ENCODE peak calls at places on chromosomes 7 and 10, in ten cellular contexts. One of them, this sample, is unnamed.
A peak's percentile ranks its signal among the peaks of the same experiment; 100 is the strongest.

GRCh38 chr10:114881916-114882315 is 56.1 kb upstream of the TRUB1 start:
- DNase-seq in RWPE1: no peak
- DNase-seq in upper lobe of left lung: no peak
- DNase-seq in CD4-positive, alpha-beta T cell: no peak
- DNase-seq in AG04449: no peak
- DNase-seq in GM13976: no peak
- DNase-seq in IMR-90: no peak
- DNase-seq in psoas muscle: no peak
- DNase-seq in lower leg skin: no peak
- DNase-seq in HFFc6: no peak
- DNase-seq in this sample: no peak

GRCh38 chr10:89869180-89869579 is 167.8 kb downstream of the KIF20B start:
- DNase-seq in RWPE1: no peak
- DNase-seq in upper lobe of left lung: no peak
- DNase-seq in CD4-positive, alpha-beta T cell: no peak
- DNase-seq in AG04449: no peak
- DNase-seq in GM13976: no peak
- DNase-seq in IMR-90: no peak
- DNase-seq in psoas muscle: no peak
- DNase-seq in lower leg skin: no peak
- DNase-seq in HFFc6: no peak
- DNase-seq in this sample: no peak

GRCh38 chr7:143345428-143345900 is 17.0 kb downstream of the FAM131B start:
- DNase-seq in RWPE1: no peak
- DNase-seq in upper lobe of left lung: peak; percentile 90
- DNase-seq in CD4-positive, alpha-beta T cell: peak; percentile 62
- DNase-seq in AG04449: no peak
- DNase-seq in GM13976: peak; percentile 68
- DNase-seq in IMR-90: peak; percentile 32
- DNase-seq in psoas muscle: peak; percentile 30
- DNase-seq in lower leg skin: no peak
- DNase-seq in HFFc6: no peak
- DNase-seq in this sample: peak; percentile 47

GRCh38 chr10:23834096-23834495 is 374.8 kb upstream of the KIAA1217 start:
- DNase-seq in RWPE1: no peak
- DNase-seq in upper lobe of left lung: no peak
- DNase-seq in CD4-positive, alpha-beta T cell: no peak
- DNase-seq in AG04449: no peak
- DNase-seq in GM13976: no peak
- DNase-seq in IMR-90: no peak
- DNase-seq in psoas muscle: no peak
- DNase-seq in lower leg skin: no peak
- DNase-seq in HFFc6: no peak
- DNase-seq in this sample: no peak

GRCh38 chr10:21173964-21174669 is 277.0 kb upstream of the NEBL start:
- DNase-seq in RWPE1: peak; percentile 60
- DNase-seq in upper lobe of left lung: peak; percentile 96
- DNase-seq in CD4-positive, alpha-beta T cell: peak; percentile 12
- DNase-seq in AG04449: no peak
- DNase-seq in GM13976: peak; percentile 36
- DNase-seq in IMR-90: no peak
- DNase-seq in psoas muscle: peak; percentile 29
- DNase-seq in lower leg skin: peak; percentile 34
- DNase-seq in HFFc6: no peak
- DNase-seq in this sample: peak; percentile 18

GRCh38 chr7:42692609-42693008 is 219.3 kb downstream of the C7orf25 start:
- DNase-seq in RWPE1: no peak
- DNase-seq in upper lobe of left lung: no peak
- DNase-seq in CD4-positive, alpha-beta T cell: no peak
- DNase-seq in AG04449: peak; percentile 31
- DNase-seq in GM13976: no peak
- DNase-seq in IMR-90: no peak
- DNase-seq in psoas muscle: no peak
- DNase-seq in lower leg skin: no peak
- DNase-seq in HFFc6: no peak
- DNase-seq in this sample: no peak

GRCh38 chr7:39749177-39749576 is 125.8 kb downstream of the RALA start:
- DNase-seq in RWPE1: no peak
- DNase-seq in upper lobe of left lung: no peak
- DNase-seq in CD4-positive, alpha-beta T cell: no peak
- DNase-seq in AG04449: no peak
- DNase-seq in GM13976: no peak
- DNase-seq in IMR-90: peak; percentile 88
- DNase-seq in psoas muscle: no peak
- DNase-seq in lower leg skin: no peak
- DNase-seq in HFFc6: peak; percentile 78
- DNase-seq in this sample: no peak

GRCh38 chr10:30848396-30849032 is 183.2 kb downstream of the ZNF438 start:
- DNase-seq in RWPE1: no peak
- DNase-seq in upper lobe of left lung: no peak
- DNase-seq in CD4-positive, alpha-beta T cell: no peak
- DNase-seq in AG04449: no peak
- DNase-seq in GM13976: no peak
- DNase-seq in IMR-90: no peak
- DNase-seq in psoas muscle: no peak
- DNase-seq in lower leg skin: no peak
- DNase-seq in HFFc6: no peak
- DNase-seq in this sample: no peak

GRCh38 chr10:87734987-87735827 is 75.5 kb downstream of the PAPSS2 start:
- DNase-seq in RWPE1: peak; percentile 61
- DNase-seq in upper lobe of left lung: no peak
- DNase-seq in CD4-positive, alpha-beta T cell: no peak
- DNase-seq in AG04449: no peak
- DNase-seq in GM13976: peak; percentile 51
- DNase-seq in IMR-90: peak; percentile 51
- DNase-seq in psoas muscle: no peak
- DNase-seq in lower leg skin: no peak
- DNase-seq in HFFc6: peak; percentile 40
- DNase-seq in this sample: peak; percentile 61

GRCh38 chr10:121527690-121528089 is 70.6 kb downstream of the FGFR2 start:
- DNase-seq in RWPE1: no peak
- DNase-seq in upper lobe of left lung: no peak
- DNase-seq in CD4-positive, alpha-beta T cell: no peak
- DNase-seq in AG04449: peak; percentile 57
- DNase-seq in GM13976: no peak
- DNase-seq in IMR-90: peak; percentile 1
- DNase-seq in psoas muscle: no peak
- DNase-seq in lower leg skin: no peak
- DNase-seq in HFFc6: no peak
- DNase-seq in this sample: no peak

GRCh38 chr10:132630666-132631347 is 93.2 kb downstream of the INPP5A start:
- DNase-seq in RWPE1: no peak
- DNase-seq in upper lobe of left lung: peak; percentile 79
- DNase-seq in CD4-positive, alpha-beta T cell: no peak
- DNase-seq in AG04449: no peak
- DNase-seq in GM13976: no peak
- DNase-seq in IMR-90: no peak
- DNase-seq in psoas muscle: peak; percentile 76
- DNase-seq in lower leg skin: no peak
- DNase-seq in HFFc6: no peak
- DNase-seq in this sample: no peak

GRCh38 chr10:69936091-69936490 is 116.6 kb upstream of the MACROH2A2 start:
- DNase-seq in RWPE1: no peak
- DNase-seq in upper lobe of left lung: no peak
- DNase-seq in CD4-positive, alpha-beta T cell: no peak
- DNase-seq in AG04449: no peak
- DNase-seq in GM13976: peak; percentile 63
- DNase-seq in IMR-90: no peak
- DNase-seq in psoas muscle: no peak
- DNase-seq in lower leg skin: no peak
- DNase-seq in HFFc6: no peak
- DNase-seq in this sample: peak; percentile 51

GRCh38 chr10:5552376-5553321 is 27.9 kb downstream of the CALML3 start:
- DNase-seq in RWPE1: no peak
- DNase-seq in upper lobe of left lung: no peak
- DNase-seq in CD4-positive, alpha-beta T cell: no peak
- DNase-seq in AG04449: no peak
- DNase-seq in GM13976: no peak
- DNase-seq in IMR-90: no peak
- DNase-seq in psoas muscle: peak; percentile 3
- DNase-seq in lower leg skin: no peak
- DNase-seq in HFFc6: no peak
- DNase-seq in this sample: no peak

GRCh38 chr10:13788320-13788600 is 201.5 kb downstream of the PRPF18 start:
- DNase-seq in RWPE1: no peak
- DNase-seq in upper lobe of left lung: no peak
- DNase-seq in CD4-positive, alpha-beta T cell: no peak
- DNase-seq in AG04449: no peak
- DNase-seq in GM13976: no peak
- DNase-seq in IMR-90: no peak
- DNase-seq in psoas muscle: no peak
- DNase-seq in lower leg skin: no peak
- DNase-seq in HFFc6: no peak
- DNase-seq in this sample: no peak

GRCh38 chr10:98858525-98858924 is 377.1 kb downstream of the HPSE2 start:
- DNase-seq in RWPE1: no peak
- DNase-seq in upper lobe of left lung: no peak
- DNase-seq in CD4-positive, alpha-beta T cell: no peak
- DNase-seq in AG04449: no peak
- DNase-seq in GM13976: no peak
- DNase-seq in IMR-90: peak; percentile 12
- DNase-seq in psoas muscle: no peak
- DNase-seq in lower leg skin: no peak
- DNase-seq in HFFc6: no peak
- DNase-seq in this sample: no peak

GRCh38 chr7:6026011-6026819 is 5.0 kb upstream of the ANKRD61 start:
- DNase-seq in RWPE1: peak; percentile 63
- DNase-seq in upper lobe of left lung: peak; percentile 52
- DNase-seq in CD4-positive, alpha-beta T cell: peak; percentile 69
- DNase-seq in AG04449: no peak
- DNase-seq in GM13976: peak; percentile 79
- DNase-seq in IMR-90: peak; percentile 20
- DNase-seq in psoas muscle: peak; percentile 78
- DNase-seq in lower leg skin: peak; percentile 56
- DNase-seq in HFFc6: peak; percentile 22
- DNase-seq in this sample: peak; percentile 70
- TF ChIP-seq CTCF in RWPE1: no peak
- TF ChIP-seq CTCF in upper lobe of left lung: no peak
- TF ChIP-seq CTCF in CD4-positive, alpha-beta T cell: peak; percentile 49
- TF ChIP-seq CTCF in AG04449: peak; percentile 42
- TF ChIP-seq CTCF in GM13976: no peak
- TF ChIP-seq CTCF in IMR-90: peak; percentile 39
- TF ChIP-seq CTCF in psoas muscle: no peak
- TF ChIP-seq CTCF in lower leg skin: no peak
- TF ChIP-seq CTCF in HFFc6: peak; percentile 56
- TF ChIP-seq CTCF in this sample: peak; percentile 35

GRCh38 chr7:73829505-73829904 is 1.3 kb upstream of the CLDN4 start:
- DNase-seq in RWPE1: no peak
- DNase-seq in upper lobe of left lung: no peak
- DNase-seq in CD4-positive, alpha-beta T cell: no peak
- DNase-seq in AG04449: no peak
- DNase-seq in GM13976: no peak
- DNase-seq in IMR-90: no peak
- DNase-seq in psoas muscle: no peak
- DNase-seq in lower leg skin: no peak
- DNase-seq in HFFc6: no peak
- DNase-seq in this sample: no peak

GRCh38 chr7:73830872-73831655 is at the start of gene CLDN4:
- DNase-seq in RWPE1: peak; percentile 38
- DNase-seq in upper lobe of left lung: peak; percentile 83
- DNase-seq in CD4-positive, alpha-beta T cell: no peak
- DNase-seq in AG04449: no peak
- DNase-seq in GM13976: no peak
- DNase-seq in IMR-90: no peak
- DNase-seq in psoas muscle: no peak
- DNase-seq in lower leg skin: peak; percentile 71
- DNase-seq in HFFc6: no peak
- DNase-seq in this sample: no peak

GRCh38 chr7:73830618-73830871 is 251 bp upstream of the CLDN4 start:
- DNase-seq in RWPE1: no peak
- DNase-seq in upper lobe of left lung: no peak
- DNase-seq in CD4-positive, alpha-beta T cell: no peak
- DNase-seq in AG04449: no peak
- DNase-seq in GM13976: no peak
- DNase-seq in IMR-90: peak; percentile 28
- DNase-seq in psoas muscle: no peak
- DNase-seq in lower leg skin: no peak
- DNase-seq in HFFc6: no peak
- DNase-seq in this sample: no peak

GRCh38 chr7:73828972-73829371 is 1.8 kb upstream of the CLDN4 start:
- DNase-seq in RWPE1: no peak
- DNase-seq in upper lobe of left lung: no peak
- DNase-seq in CD4-positive, alpha-beta T cell: no peak
- DNase-seq in AG04449: no peak
- DNase-seq in GM13976: no peak
- DNase-seq in IMR-90: no peak
- DNase-seq in psoas muscle: no peak
- DNase-seq in lower leg skin: no peak
- DNase-seq in HFFc6: no peak
- DNase-seq in this sample: no peak

GRCh38 chr7:73829921-73830617 is 727 bp upstream of the CLDN4 start:
- DNase-seq in RWPE1: no peak
- DNase-seq in upper lobe of left lung: no peak
- DNase-seq in CD4-positive, alpha-beta T cell: no peak
- DNase-seq in AG04449: no peak
- DNase-seq in GM13976: peak; percentile 9
- DNase-seq in IMR-90: no peak
- DNase-seq in psoas muscle: no peak
- DNase-seq in lower leg skin: no peak
- DNase-seq in HFFc6: no peak
- DNase-seq in this sample: no peak
- TF ChIP-seq CTCF in RWPE1: no peak
- TF ChIP-seq CTCF in upper lobe of left lung: no peak
- TF ChIP-seq CTCF in CD4-positive, alpha-beta T cell: no peak
- TF ChIP-seq CTCF in AG04449: no peak
- TF ChIP-seq CTCF in GM13976: no peak
- TF ChIP-seq CTCF in IMR-90: no peak
- TF ChIP-seq CTCF in psoas muscle: no peak
- TF ChIP-seq CTCF in lower leg skin: no peak
- TF ChIP-seq CTCF in HFFc6: peak; percentile 28
- TF ChIP-seq CTCF in this sample: no peak

GRCh38 chr10:123390332-123390731 is 236.1 kb downstream of the BUB3 start:
- DNase-seq in RWPE1: no peak
- DNase-seq in upper lobe of left lung: no peak
- DNase-seq in CD4-positive, alpha-beta T cell: no peak
- DNase-seq in AG04449: no peak
- DNase-seq in GM13976: no peak
- DNase-seq in IMR-90: no peak
- DNase-seq in psoas muscle: no peak
- DNase-seq in lower leg skin: no peak
- DNase-seq in HFFc6: no peak
- DNase-seq in this sample: peak; percentile 28
- TF ChIP-seq CTCF in RWPE1: no peak
- TF ChIP-seq CTCF in upper lobe of left lung: no peak
- TF ChIP-seq CTCF in CD4-positive, alpha-beta T cell: no peak
- TF ChIP-seq CTCF in AG04449: no peak
- TF ChIP-seq CTCF in GM13976: no peak
- TF ChIP-seq CTCF in IMR-90: no peak
- TF ChIP-seq CTCF in psoas muscle: no peak
- TF ChIP-seq CTCF in lower leg skin: no peak
- TF ChIP-seq CTCF in HFFc6: no peak
- TF ChIP-seq CTCF in this sample: peak; percentile 6

DNA sequence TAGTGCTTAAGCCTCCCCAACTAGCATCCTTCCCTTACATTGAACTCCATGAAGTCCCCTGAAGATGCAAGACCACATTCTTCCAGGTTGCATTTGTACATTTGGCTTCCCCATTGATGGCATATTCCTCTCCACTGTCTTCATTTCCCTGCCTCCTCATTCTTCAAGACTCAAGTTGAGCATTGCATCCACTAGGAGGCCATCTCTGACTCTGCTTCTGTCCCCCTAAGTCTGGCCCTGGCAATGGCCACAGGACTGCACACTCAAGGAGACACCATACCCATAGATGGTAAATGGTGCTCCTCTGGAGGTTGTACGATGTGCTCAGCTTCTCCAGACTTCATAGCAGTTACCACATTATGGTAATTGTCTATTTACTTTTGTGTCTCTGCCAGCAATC is 112.5 kb downstream of the PTPRZ1 start:
- DNase-seq in RWPE1: no peak
- DNase-seq in upper lobe of left lung: no peak
- DNase-seq in CD4-positive, alpha-beta T cell: no peak
- DNase-seq in AG04449: no peak
- DNase-seq in GM13976: no peak
- DNase-seq in IMR-90: no peak
- DNase-seq in psoas muscle: no peak
- DNase-seq in lower leg skin: no peak
- DNase-seq in HFFc6: no peak
- DNase-seq in this sample: no peak
- TF ChIP-seq CTCF in RWPE1: no peak
- TF ChIP-seq CTCF in upper lobe of left lung: no peak
- TF ChIP-seq CTCF in CD4-positive, alpha-beta T cell: no peak
- TF ChIP-seq CTCF in AG04449: no peak
- TF ChIP-seq CTCF in GM13976: no peak
- TF ChIP-seq CTCF in IMR-90: no peak
- TF ChIP-seq CTCF in psoas muscle: no peak
- TF ChIP-seq CTCF in lower leg skin: no peak
- TF ChIP-seq CTCF in HFFc6: peak; percentile 33
- TF ChIP-seq CTCF in this sample: no peak

This sample was measured in GM10248.